ENCODE peak calls at places on chromosome 1, in six cellular contexts. U, M, D, C, H and Q are unnamed samples. For H3K4me1, the result is how much of the 10 kb centered on the place peaks cover.

GRCh38 chr1:192485692-192486436 is 89.7 kb upstream of the RGS1 start:
- DNase-seq in U (no peak), M (peak), D (no peak), C (peak), H (no peak), Q (peak)

GRCh38 chr1:169009666-169010065 is 96.8 kb upstream of the ATP1B1 start:
- DNase-seq in U (no peak), M (no peak), D (no peak), C (no peak), H (peak), Q (no peak)

GRCh38 chr1:236149696-236150228 is 7.4 kb downstream of the GPR137B start:
- DNase-seq in U (no peak), M (no peak), D (no peak), C (no peak), H (no peak), Q (no peak)

GRCh38 chr1:6420594-6421042 is 899 bp upstream of the HES2 start:
- DNase-seq in U (no peak), M (no peak), D (no peak), C (no peak), H (no peak), Q (no peak)

GRCh38 chr1:205582471-205583291 is 49.1 kb downstream of the ELK4 start:
- DNase-seq in U (peak), M (no peak), D (no peak), C (peak), H (no peak), Q (no peak)

GRCh38 chr1:114108741-114109255 is 44.9 kb downstream of the SYT6 start:
- DNase-seq in U (no peak), M (no peak), D (no peak), C (no peak), H (peak), Q (no peak)

GRCh38 chr1:32187850-32188249 is 8.4 kb downstream of the TXLNA start:
- DNase-seq in U (peak), M (no peak), D (no peak), C (no peak), H (no peak), Q (no peak)

GRCh38 chr1:153793973-153794615 is 18.9 kb downstream of the SLC27A3 start:
- DNase-seq in U (peak), M (no peak), D (no peak), C (peak), H (no peak), Q (no peak)

GRCh38 chr1:212721388-212722247 is 22.0 kb upstream of the BATF3 start:
- DNase-seq in U (no peak), M (no peak), D (peak), C (no peak), H (no peak), Q (no peak)

GRCh38 chr1:14113271-14113670 is 413.3 kb downstream of the PRDM2 start:
- DNase-seq in U (no peak), M (no peak), D (no peak), C (no peak), H (no peak), Q (no peak)

GRCh38 chr1:43882763-43883162 is 50.8 kb upstream of the ARTN start:
- DNase-seq in U (no peak), M (no peak), D (no peak), C (no peak), H (no peak), Q (no peak)

GRCh38 chr1:93322349-93322748 is 23.4 kb upstream of the DR1 start:
- DNase-seq in U (no peak), M (no peak), D (no peak), C (no peak), H (no peak), Q (no peak)

GRCh38 chr1:20603473-20604464 is 14.9 kb downstream of the CDA start:
- DNase-seq in U (no peak), M (no peak), D (no peak), C (no peak), H (no peak), Q (no peak)

GRCh38 chr1:6490181-6491075 is 1.0 kb downstream of the PLEKHG5 start:
- DNase-seq in U (peak), M (no peak), D (peak), C (peak), H (peak), Q (no peak)

GRCh38 chr1:183214021-183214970 is 28.2 kb downstream of the LAMC2 start:
- DNase-seq in U (no peak), M (no peak), D (no peak), C (no peak), H (no peak), Q (no peak)

GRCh38 chr1:228340686-228341449 is 65.8 kb downstream of the TRIM11 start:
- DNase-seq in U (no peak), M (no peak), D (no peak), C (peak), H (no peak), Q (no peak)
- TF ChIP-seq CTCF in U (peak), M (no peak), D (peak), C (no peak), H (no peak), Q (no peak)

GRCh38 chr1:156115514-156116374 is 1.2 kb downstream of the LMNA start:
- DNase-seq in U (peak), M (peak), D (no peak), C (peak), H (no peak), Q (peak)

GRCh38 chr1:156119503-156120209 is 5.1 kb downstream of the LMNA start:
- DNase-seq in U (no peak), M (no peak), D (no peak), C (no peak), H (no peak), Q (no peak)

GRCh38 chr1:156117414-156118174 is 3.1 kb downstream of the LMNA start:
- DNase-seq in U (no peak), M (no peak), D (no peak), C (no peak), H (no peak), Q (no peak)

GRCh38 chr1:156120318-156120717 is 5.8 kb downstream of the LMNA start:
- DNase-seq in U (no peak), M (no peak), D (no peak), C (no peak), H (no peak), Q (no peak)

DNA sequence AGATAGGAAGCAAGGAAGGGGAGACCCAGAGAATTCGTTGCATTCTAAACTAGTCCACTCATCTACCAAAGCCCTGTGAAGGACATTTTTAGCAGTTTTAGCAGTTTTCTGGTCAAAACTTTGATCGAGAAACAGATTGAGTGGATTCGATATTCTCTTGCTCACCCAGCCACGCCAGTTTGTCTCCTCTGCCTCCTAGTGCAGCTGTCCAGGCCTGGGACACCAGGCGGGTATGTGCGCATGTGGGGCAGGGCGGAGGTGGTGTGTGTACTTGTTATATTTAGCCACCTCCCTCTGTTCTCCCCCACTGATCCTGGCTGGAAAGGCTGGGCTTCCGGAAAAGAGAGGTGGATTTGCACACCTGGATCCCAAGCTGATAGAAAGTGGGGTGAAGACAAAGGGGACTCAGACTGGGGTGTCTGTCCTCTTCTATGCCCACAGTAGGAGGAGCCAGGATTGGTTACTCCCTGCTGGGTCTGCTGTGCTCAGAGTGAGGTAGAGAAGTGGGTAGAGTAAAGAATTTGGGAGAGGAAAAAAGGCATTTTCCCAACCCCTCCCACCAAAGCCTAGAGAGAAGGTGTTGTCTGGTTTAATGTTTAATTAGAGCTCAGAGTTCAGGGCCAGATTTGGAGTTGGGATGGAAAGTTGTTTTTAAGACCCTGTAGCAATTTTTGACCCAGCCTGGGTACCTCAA is 3.8 kb downstream of the LMNA start:
- DNase-seq in U (peak), M (no peak), D (no peak), C (peak), H (no peak), Q (no peak)
- H3K4me1 ChIP-seq in U (half or more), M (half or more), D (half or more), C (half or more), H (under half), Q (under half)

GRCh38 chr1:221045842-221046831 is 166.9 kb downstream of the HLX start:
- DNase-seq in U (no peak), M (no peak), D (no peak), C (no peak), H (peak), Q (no peak)
- H3K4me3 ChIP-seq in U (no peak), M (no peak), D (no peak), C (no peak), H (peak), Q (no peak)

GRCh38 chr1:188594542-188595235 is 1765.9 kb downstream of the PLA2G4A start:
- DNase-seq in U (no peak), M (no peak), D (no peak), C (no peak), H (no peak), Q (no peak)
- TF ChIP-seq CTCF in U (no peak), M (no peak), D (no peak), C (no peak), H (no peak), Q (no peak)